ENCODE peak calls at places on chromosomes 2 and 18, in nine cellular contexts. One of them, this sample, is unnamed.

GRCh38 chr2:173922760-173923159 is 42.4 kb downstream of the SP3 start:
- DNase-seq in H1: no peak
- DNase-seq in tibial nerve: no peak
- DNase-seq in lower leg skin: no peak
- DNase-seq in IMR-90: peak
- DNase-seq in A549: no peak
- DNase-seq in uterus: no peak
- DNase-seq in sigmoid colon: no peak
- DNase-seq in stomach: no peak
- DNase-seq in this sample: no peak

GRCh38 chr2:74148457-74149248 is 941 bp upstream of the BOLA3 start:
- DNase-seq in uterus: no peak
- DNase-seq in tibial nerve: no peak
- DNase-seq in IMR-90: no peak
- DNase-seq in stomach: no peak
- DNase-seq in lower leg skin: no peak
- DNase-seq in A549: no peak
- DNase-seq in sigmoid colon: no peak
- DNase-seq in H1: no peak
- DNase-seq in this sample: no peak

GRCh38 chr18:31409301-31409700 is 32.7 kb downstream of the DSG4 start:
- DNase-seq in lower leg skin: no peak
- DNase-seq in sigmoid colon: no peak
- DNase-seq in stomach: no peak
- DNase-seq in tibial nerve: no peak
- DNase-seq in H1: no peak
- DNase-seq in IMR-90: no peak
- DNase-seq in A549: no peak
- DNase-seq in uterus: no peak
- DNase-seq in this sample: no peak

GRCh38 chr2:8457092-8457481 is 224.8 kb upstream of the ID2 start:
- DNase-seq in tibial nerve: no peak
- DNase-seq in H1: no peak
- DNase-seq in uterus: no peak
- DNase-seq in lower leg skin: peak
- DNase-seq in stomach: peak
- DNase-seq in IMR-90: no peak
- DNase-seq in A549: no peak
- DNase-seq in sigmoid colon: peak
- DNase-seq in this sample: no peak

GRCh38 chr2:186532891-186533290 is 46.8 kb downstream of the ZC3H15 start:
- DNase-seq in lower leg skin: no peak
- DNase-seq in IMR-90: no peak
- DNase-seq in sigmoid colon: no peak
- DNase-seq in tibial nerve: no peak
- DNase-seq in stomach: no peak
- DNase-seq in A549: peak
- DNase-seq in H1: no peak
- DNase-seq in uterus: no peak
- DNase-seq in this sample: no peak

GRCh38 chr2:71609441-71609840 is 156.1 kb downstream of the DYSF start:
- DNase-seq in lower leg skin: no peak
- DNase-seq in A549: no peak
- DNase-seq in sigmoid colon: peak
- DNase-seq in H1: peak
- DNase-seq in stomach: no peak
- DNase-seq in uterus: no peak
- DNase-seq in tibial nerve: no peak
- DNase-seq in IMR-90: no peak
- DNase-seq in this sample: no peak

GRCh38 chr2:178829299-178829698 is 22.1 kb upstream of the TTN start:
- DNase-seq in H1: no peak
- DNase-seq in lower leg skin: no peak
- DNase-seq in sigmoid colon: no peak
- DNase-seq in IMR-90: peak
- DNase-seq in uterus: no peak
- DNase-seq in A549: no peak
- DNase-seq in stomach: no peak
- DNase-seq in tibial nerve: no peak
- DNase-seq in this sample: no peak

GRCh38 chr2:127572841-127573240 is 37.4 kb downstream of the MYO7B start:
- DNase-seq in IMR-90: no peak
- DNase-seq in lower leg skin: peak
- DNase-seq in sigmoid colon: no peak
- DNase-seq in A549: no peak
- DNase-seq in stomach: no peak
- DNase-seq in H1: peak
- DNase-seq in uterus: no peak
- DNase-seq in tibial nerve: no peak
- DNase-seq in this sample: no peak

GRCh38 chr2:172864182-172864581 is 128.5 kb downstream of the RAPGEF4 start:
- DNase-seq in uterus: peak
- DNase-seq in stomach: peak
- DNase-seq in tibial nerve: peak
- DNase-seq in IMR-90: peak
- DNase-seq in sigmoid colon: peak
- DNase-seq in H1: peak
- DNase-seq in lower leg skin: no peak
- DNase-seq in A549: peak
- DNase-seq in this sample: peak

GRCh38 chr18:8416212-8417019 is 192.8 kb upstream of the RAB12 start:
- DNase-seq in stomach: no peak
- DNase-seq in tibial nerve: no peak
- DNase-seq in sigmoid colon: no peak
- DNase-seq in lower leg skin: peak
- DNase-seq in uterus: no peak
- DNase-seq in H1: no peak
- DNase-seq in A549: no peak
- DNase-seq in IMR-90: peak
- DNase-seq in this sample: no peak

GRCh38 chr18:830315-830901 is 18.4 kb upstream of the YES1 start:
- DNase-seq in IMR-90: peak
- DNase-seq in sigmoid colon: no peak
- DNase-seq in H1: no peak
- DNase-seq in tibial nerve: peak
- DNase-seq in stomach: no peak
- DNase-seq in uterus: no peak
- DNase-seq in lower leg skin: no peak
- DNase-seq in A549: no peak
- DNase-seq in this sample: no peak

GRCh38 chr18:42670860-42671259 is 444.6 kb downstream of the RIT2 start:
- DNase-seq in lower leg skin: no peak
- DNase-seq in tibial nerve: no peak
- DNase-seq in uterus: no peak
- DNase-seq in IMR-90: no peak
- DNase-seq in stomach: no peak
- DNase-seq in H1: no peak
- DNase-seq in sigmoid colon: no peak
- DNase-seq in A549: no peak
- DNase-seq in this sample: no peak

GRCh38 chr2:135022952-135023880 is 24.0 kb downstream of the MAP3K19 start:
- DNase-seq in tibial nerve: no peak
- DNase-seq in IMR-90: no peak
- DNase-seq in H1: no peak
- DNase-seq in uterus: no peak
- DNase-seq in lower leg skin: no peak
- DNase-seq in sigmoid colon: no peak
- DNase-seq in stomach: no peak
- DNase-seq in A549: no peak
- DNase-seq in this sample: no peak

GRCh38 chr18:22585333-22585732 is 167.6 kb upstream of the CTAGE1 start:
- DNase-seq in IMR-90: no peak
- DNase-seq in A549: no peak
- DNase-seq in lower leg skin: no peak
- DNase-seq in H1: no peak
- DNase-seq in stomach: no peak
- DNase-seq in sigmoid colon: no peak
- DNase-seq in uterus: no peak
- DNase-seq in tibial nerve: no peak
- DNase-seq in this sample: no peak

GRCh38 chr2:231666171-231667095 is 41.9 kb upstream of the PTMA start:
- DNase-seq in A549: peak
- DNase-seq in stomach: peak
- DNase-seq in IMR-90: peak
- DNase-seq in sigmoid colon: peak
- DNase-seq in uterus: peak
- DNase-seq in H1: peak
- DNase-seq in tibial nerve: peak
- DNase-seq in lower leg skin: peak
- DNase-seq in this sample: peak

GRCh38 chr18:812673-813404 is 797 bp upstream of the YES1 start:
- DNase-seq in tibial nerve: peak
- DNase-seq in sigmoid colon: peak
- DNase-seq in A549: peak
- DNase-seq in H1: peak
- DNase-seq in stomach: peak
- DNase-seq in uterus: peak
- DNase-seq in IMR-90: peak
- DNase-seq in lower leg skin: peak
- DNase-seq in this sample: peak

GRCh38 chr2:160977376-160977775 is 182.9 kb upstream of the TANK start:
- DNase-seq in tibial nerve: no peak
- DNase-seq in sigmoid colon: no peak
- DNase-seq in stomach: no peak
- DNase-seq in lower leg skin: no peak
- DNase-seq in IMR-90: no peak
- DNase-seq in uterus: no peak
- DNase-seq in A549: no peak
- DNase-seq in H1: no peak
- DNase-seq in this sample: no peak

GRCh38 chr2:129499747-129500146 is 479.7 kb upstream of the RAB6C start:
- DNase-seq in stomach: no peak
- DNase-seq in A549: no peak
- DNase-seq in uterus: no peak
- DNase-seq in tibial nerve: no peak
- DNase-seq in H1: no peak
- DNase-seq in lower leg skin: no peak
- DNase-seq in sigmoid colon: no peak
- DNase-seq in IMR-90: no peak
- DNase-seq in this sample: no peak

GRCh38 chr2:28620371-28620793 is 124.5 kb downstream of the PLB1 start:
- DNase-seq in lower leg skin: no peak
- DNase-seq in uterus: no peak
- DNase-seq in A549: no peak
- DNase-seq in sigmoid colon: no peak
- DNase-seq in IMR-90: no peak
- DNase-seq in stomach: no peak
- DNase-seq in tibial nerve: no peak
- DNase-seq in H1: no peak
- DNase-seq in this sample: no peak

GRCh38 chr18:12283256-12283655 is 24.8 kb upstream of the TUBB6 start:
- DNase-seq in tibial nerve: no peak
- DNase-seq in H1: peak
- DNase-seq in IMR-90: peak
- DNase-seq in stomach: no peak
- DNase-seq in lower leg skin: no peak
- DNase-seq in sigmoid colon: no peak
- DNase-seq in A549: peak
- DNase-seq in uterus: no peak
- DNase-seq in this sample: no peak

DNA sequence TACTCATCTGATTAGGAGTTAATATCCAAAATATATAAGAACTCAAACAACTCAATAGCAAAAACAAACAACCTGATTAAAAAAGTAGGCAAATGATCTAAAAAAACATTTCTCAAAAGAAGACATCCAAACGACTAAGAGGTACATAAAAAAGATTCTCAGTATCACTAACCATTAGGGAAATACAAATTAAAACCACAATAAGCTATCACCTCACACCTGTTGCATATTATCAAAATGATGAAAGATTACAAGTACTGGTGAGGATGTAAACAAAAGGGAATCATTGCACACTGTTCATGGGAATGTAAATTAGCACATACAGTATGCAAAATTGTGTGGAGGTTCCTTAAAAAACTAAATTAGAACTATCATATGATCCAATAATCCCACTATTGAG is 865.5 kb downstream of the TMEM182 start:
- DNase-seq in lower leg skin: no peak
- DNase-seq in tibial nerve: no peak
- DNase-seq in A549: no peak
- DNase-seq in stomach: no peak
- DNase-seq in H1: no peak
- DNase-seq in uterus: no peak
- DNase-seq in IMR-90: no peak
- DNase-seq in sigmoid colon: no peak
- DNase-seq in this sample: no peak
- TF ChIP-seq POLR2A in lower leg skin: no peak
- TF ChIP-seq POLR2A in tibial nerve: no peak
- TF ChIP-seq POLR2A in A549: no peak
- TF ChIP-seq POLR2A in stomach: no peak
- TF ChIP-seq POLR2A in H1: no peak
- TF ChIP-seq POLR2A in uterus: no peak
- TF ChIP-seq POLR2A in IMR-90: no peak
- TF ChIP-seq POLR2A in sigmoid colon: no peak
- TF ChIP-seq POLR2A in this sample: no peak

GRCh38 chr2:144518744-144519596 is 949 bp downstream of the ZEB2 start:
- DNase-seq in H1: no peak
- DNase-seq in A549: no peak
- DNase-seq in stomach: no peak
- DNase-seq in tibial nerve: no peak
- DNase-seq in sigmoid colon: no peak
- DNase-seq in uterus: no peak
- DNase-seq in lower leg skin: no peak
- DNase-seq in IMR-90: no peak
- DNase-seq in this sample: no peak
- TF ChIP-seq POLR2A in H1: no peak
- TF ChIP-seq POLR2A in A549: no peak
- TF ChIP-seq POLR2A in stomach: no peak
- TF ChIP-seq POLR2A in tibial nerve: no peak
- TF ChIP-seq POLR2A in sigmoid colon: peak
- TF ChIP-seq POLR2A in uterus: no peak
- TF ChIP-seq POLR2A in lower leg skin: no peak
- TF ChIP-seq POLR2A in IMR-90: no peak
- TF ChIP-seq POLR2A in this sample: no peak

GRCh38 chr18:58660915-58661314 is 10.3 kb upstream of the MALT1 start:
- DNase-seq in IMR-90: no peak
- DNase-seq in uterus: no peak
- DNase-seq in sigmoid colon: no peak
- DNase-seq in tibial nerve: no peak
- DNase-seq in stomach: no peak
- DNase-seq in A549: no peak
- DNase-seq in H1: no peak
- DNase-seq in lower leg skin: no peak
- DNase-seq in this sample: no peak
- TF ChIP-seq POLR2A in IMR-90: no peak
- TF ChIP-seq POLR2A in uterus: no peak
- TF ChIP-seq POLR2A in sigmoid colon: no peak
- TF ChIP-seq POLR2A in tibial nerve: no peak
- TF ChIP-seq POLR2A in stomach: no peak
- TF ChIP-seq POLR2A in A549: no peak
- TF ChIP-seq POLR2A in H1: no peak
- TF ChIP-seq POLR2A in lower leg skin: no peak
- TF ChIP-seq POLR2A in this sample: no peak

GRCh38 chr2:230660294-230661060 is 52.2 kb upstream of the CAB39 start:
- DNase-seq in sigmoid colon: peak
- DNase-seq in lower leg skin: peak
- DNase-seq in stomach: peak
- DNase-seq in A549: no peak
- DNase-seq in tibial nerve: peak
- DNase-seq in H1: no peak
- DNase-seq in uterus: no peak
- DNase-seq in IMR-90: no peak
- DNase-seq in this sample: no peak
- TF ChIP-seq POLR2A in sigmoid colon: no peak
- TF ChIP-seq POLR2A in lower leg skin: no peak
- TF ChIP-seq POLR2A in stomach: no peak
- TF ChIP-seq POLR2A in A549: no peak
- TF ChIP-seq POLR2A in tibial nerve: no peak
- TF ChIP-seq POLR2A in H1: no peak
- TF ChIP-seq POLR2A in uterus: no peak
- TF ChIP-seq POLR2A in IMR-90: no peak
- TF ChIP-seq POLR2A in this sample: no peak

This sample was measured in H54.